ENCODE peak calls at places on chromosomes 5 and 9, in eight cellular contexts. One of them, this sample, is unnamed.

GRCh38 chr5:6504677-6505414 is 56.2 kb downstream of the UBE2QL1 start:
- DNase-seq in breast epithelium: no peak
- DNase-seq in transverse colon: no peak
- DNase-seq in ovary: no peak
- DNase-seq in A549: peak
- DNase-seq in right lobe of liver: no peak
- DNase-seq in gastrocnemius medialis: no peak
- DNase-seq in spleen: no peak
- DNase-seq in this sample: no peak

GRCh38 chr5:158746979-158747378 is 352.7 kb downstream of the EBF1 start:
- DNase-seq in gastrocnemius medialis: no peak
- DNase-seq in ovary: no peak
- DNase-seq in transverse colon: no peak
- DNase-seq in right lobe of liver: no peak
- DNase-seq in spleen: no peak
- DNase-seq in A549: no peak
- DNase-seq in breast epithelium: no peak
- DNase-seq in this sample: no peak

GRCh38 chr9:88994820-88995180 is 3.5 kb downstream of the S1PR3 start:
- DNase-seq in spleen: no peak
- DNase-seq in breast epithelium: no peak
- DNase-seq in A549: no peak
- DNase-seq in right lobe of liver: no peak
- DNase-seq in gastrocnemius medialis: no peak
- DNase-seq in transverse colon: no peak
- DNase-seq in ovary: no peak
- DNase-seq in this sample: no peak

GRCh38 chr9:100534401-100534800 is 43.5 kb upstream of the CAVIN4 start:
- DNase-seq in ovary: no peak
- DNase-seq in gastrocnemius medialis: no peak
- DNase-seq in transverse colon: no peak
- DNase-seq in right lobe of liver: no peak
- DNase-seq in spleen: no peak
- DNase-seq in breast epithelium: no peak
- DNase-seq in A549: no peak
- DNase-seq in this sample: no peak

GRCh38 chr5:53130206-53130605 is 20.6 kb upstream of the MOCS2 start:
- DNase-seq in spleen: no peak
- DNase-seq in ovary: no peak
- DNase-seq in breast epithelium: no peak
- DNase-seq in gastrocnemius medialis: no peak
- DNase-seq in transverse colon: no peak
- DNase-seq in A549: no peak
- DNase-seq in right lobe of liver: no peak
- DNase-seq in this sample: no peak

GRCh38 chr9:70113403-70114022 is 69.9 kb downstream of the MAMDC2 start:
- DNase-seq in transverse colon: peak
- DNase-seq in breast epithelium: peak
- DNase-seq in gastrocnemius medialis: no peak
- DNase-seq in spleen: no peak
- DNase-seq in ovary: peak
- DNase-seq in right lobe of liver: peak
- DNase-seq in A549: peak
- DNase-seq in this sample: no peak

GRCh38 chr5:142425286-142426065 is 100.7 kb upstream of the SPRY4 start:
- DNase-seq in gastrocnemius medialis: no peak
- DNase-seq in ovary: no peak
- DNase-seq in breast epithelium: no peak
- DNase-seq in spleen: no peak
- DNase-seq in transverse colon: no peak
- DNase-seq in A549: no peak
- DNase-seq in right lobe of liver: no peak
- DNase-seq in this sample: no peak

GRCh38 chr5:142853682-142854081 is 83.5 kb downstream of the ARHGAP26 start:
- DNase-seq in transverse colon: no peak
- DNase-seq in breast epithelium: no peak
- DNase-seq in ovary: no peak
- DNase-seq in A549: no peak
- DNase-seq in gastrocnemius medialis: no peak
- DNase-seq in right lobe of liver: no peak
- DNase-seq in spleen: no peak
- DNase-seq in this sample: no peak

GRCh38 chr5:89346573-89346972 is 463.6 kb upstream of the MEF2C start:
- DNase-seq in right lobe of liver: no peak
- DNase-seq in gastrocnemius medialis: no peak
- DNase-seq in spleen: no peak
- DNase-seq in A549: no peak
- DNase-seq in transverse colon: no peak
- DNase-seq in breast epithelium: no peak
- DNase-seq in ovary: no peak
- DNase-seq in this sample: no peak

GRCh38 chr9:93698140-93698908 is 121.9 kb downstream of the PHF2 start:
- DNase-seq in ovary: no peak
- DNase-seq in breast epithelium: no peak
- DNase-seq in A549: no peak
- DNase-seq in gastrocnemius medialis: no peak
- DNase-seq in spleen: peak
- DNase-seq in right lobe of liver: no peak
- DNase-seq in transverse colon: no peak
- DNase-seq in this sample: no peak

GRCh38 chr5:91142819-91143218 is 240.3 kb downstream of the ARRDC3 start:
- DNase-seq in ovary: no peak
- DNase-seq in breast epithelium: no peak
- DNase-seq in spleen: no peak
- DNase-seq in transverse colon: no peak
- DNase-seq in A549: no peak
- DNase-seq in gastrocnemius medialis: no peak
- DNase-seq in right lobe of liver: no peak
- DNase-seq in this sample: peak

GRCh38 chr9:137611623-137612609 is 6.4 kb downstream of the ARRDC1 start:
- DNase-seq in transverse colon: peak
- DNase-seq in spleen: no peak
- DNase-seq in breast epithelium: peak
- DNase-seq in right lobe of liver: no peak
- DNase-seq in gastrocnemius medialis: no peak
- DNase-seq in ovary: no peak
- DNase-seq in A549: peak
- DNase-seq in this sample: peak
- TF ChIP-seq POLR2A in transverse colon: peak
- TF ChIP-seq POLR2A in spleen: no peak
- TF ChIP-seq POLR2A in breast epithelium: no peak
- TF ChIP-seq POLR2A in right lobe of liver: peak
- TF ChIP-seq POLR2A in gastrocnemius medialis: no peak
- TF ChIP-seq POLR2A in ovary: no peak
- TF ChIP-seq POLR2A in A549: peak
- TF ChIP-seq POLR2A in this sample: peak

GRCh38 chr5:149140197-149141002 is 893 bp upstream of the ABLIM3 start:
- DNase-seq in ovary: no peak
- DNase-seq in spleen: no peak
- DNase-seq in right lobe of liver: no peak
- DNase-seq in gastrocnemius medialis: no peak
- DNase-seq in A549: no peak
- DNase-seq in breast epithelium: no peak
- DNase-seq in transverse colon: no peak
- DNase-seq in this sample: no peak
- TF ChIP-seq CTCF in ovary: no peak
- TF ChIP-seq CTCF in spleen: no peak
- TF ChIP-seq CTCF in right lobe of liver: no peak
- TF ChIP-seq CTCF in gastrocnemius medialis: no peak
- TF ChIP-seq CTCF in A549: no peak
- TF ChIP-seq CTCF in breast epithelium: no peak
- TF ChIP-seq CTCF in transverse colon: no peak
- TF ChIP-seq CTCF in this sample: no peak

DNA sequence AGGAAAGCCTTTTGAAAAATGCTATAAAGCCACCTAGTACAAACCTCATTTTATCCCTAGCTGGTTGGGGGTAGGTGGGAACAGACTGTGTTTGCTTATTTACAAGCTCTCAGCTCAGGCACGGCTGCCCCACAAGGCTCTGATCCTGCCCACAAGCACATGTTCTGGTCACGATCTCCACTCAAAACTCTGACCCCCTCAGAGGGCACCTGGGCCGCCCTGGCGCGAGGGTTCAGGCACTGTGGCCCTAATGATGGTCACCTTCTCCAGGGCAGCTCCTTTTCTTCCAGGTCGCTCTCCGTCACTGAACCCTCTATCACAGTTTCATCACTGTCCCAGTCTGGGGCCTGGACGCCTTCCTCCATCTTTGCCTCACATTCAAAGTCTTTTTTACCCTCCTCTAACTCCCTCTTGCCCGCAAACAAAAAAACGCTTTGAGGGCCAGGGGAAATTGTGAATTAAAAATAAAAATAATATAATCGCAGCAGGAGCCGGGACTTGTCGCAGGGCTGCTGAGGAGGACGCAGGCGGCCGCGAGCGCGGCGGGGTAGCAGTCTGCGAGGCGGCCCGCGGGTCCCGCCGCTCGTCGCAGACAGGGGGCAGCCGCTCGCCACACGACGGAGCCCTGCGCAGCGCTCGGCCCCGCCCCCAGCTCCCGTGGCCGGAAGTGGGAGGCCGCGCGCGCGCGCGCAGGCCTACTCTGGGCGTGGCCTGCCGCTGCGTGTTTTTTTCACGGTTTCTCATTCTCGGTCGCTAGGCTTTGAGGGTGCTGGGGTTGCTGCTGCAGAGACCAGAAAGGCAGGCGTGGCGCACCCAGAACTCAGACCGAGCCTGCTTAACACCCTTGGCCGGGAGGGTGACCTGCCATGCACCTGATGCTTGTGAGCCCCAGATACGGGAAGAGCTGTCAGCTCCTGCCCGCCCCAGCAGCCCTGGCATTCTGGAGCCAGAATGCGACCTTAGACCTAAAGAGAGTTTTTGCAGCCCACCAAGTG is at the start of gene ANKRD31:
- DNase-seq in breast epithelium: peak
- DNase-seq in transverse colon: peak
- DNase-seq in gastrocnemius medialis: peak
- DNase-seq in spleen: peak
- DNase-seq in A549: peak
- DNase-seq in right lobe of liver: peak
- DNase-seq in ovary: peak
- DNase-seq in this sample: peak
- TF ChIP-seq POLR2A in breast epithelium: no peak
- TF ChIP-seq POLR2A in transverse colon: peak
- TF ChIP-seq POLR2A in gastrocnemius medialis: no peak
- TF ChIP-seq POLR2A in spleen: no peak
- TF ChIP-seq POLR2A in A549: peak
- TF ChIP-seq POLR2A in right lobe of liver: peak
- TF ChIP-seq POLR2A in ovary: no peak
- TF ChIP-seq POLR2A in this sample: peak

GRCh38 chr9:131961496-131961880 is 118.2 kb downstream of the MED27 start:
- DNase-seq in transverse colon: no peak
- DNase-seq in spleen: no peak
- DNase-seq in right lobe of liver: no peak
- DNase-seq in A549: no peak
- DNase-seq in breast epithelium: no peak
- DNase-seq in gastrocnemius medialis: no peak
- DNase-seq in ovary: no peak
- DNase-seq in this sample: no peak
- TF ChIP-seq CTCF in transverse colon: no peak
- TF ChIP-seq CTCF in spleen: no peak
- TF ChIP-seq CTCF in right lobe of liver: no peak
- TF ChIP-seq CTCF in A549: no peak
- TF ChIP-seq CTCF in breast epithelium: no peak
- TF ChIP-seq CTCF in gastrocnemius medialis: no peak
- TF ChIP-seq CTCF in ovary: no peak
- TF ChIP-seq CTCF in this sample: no peak

DNA sequence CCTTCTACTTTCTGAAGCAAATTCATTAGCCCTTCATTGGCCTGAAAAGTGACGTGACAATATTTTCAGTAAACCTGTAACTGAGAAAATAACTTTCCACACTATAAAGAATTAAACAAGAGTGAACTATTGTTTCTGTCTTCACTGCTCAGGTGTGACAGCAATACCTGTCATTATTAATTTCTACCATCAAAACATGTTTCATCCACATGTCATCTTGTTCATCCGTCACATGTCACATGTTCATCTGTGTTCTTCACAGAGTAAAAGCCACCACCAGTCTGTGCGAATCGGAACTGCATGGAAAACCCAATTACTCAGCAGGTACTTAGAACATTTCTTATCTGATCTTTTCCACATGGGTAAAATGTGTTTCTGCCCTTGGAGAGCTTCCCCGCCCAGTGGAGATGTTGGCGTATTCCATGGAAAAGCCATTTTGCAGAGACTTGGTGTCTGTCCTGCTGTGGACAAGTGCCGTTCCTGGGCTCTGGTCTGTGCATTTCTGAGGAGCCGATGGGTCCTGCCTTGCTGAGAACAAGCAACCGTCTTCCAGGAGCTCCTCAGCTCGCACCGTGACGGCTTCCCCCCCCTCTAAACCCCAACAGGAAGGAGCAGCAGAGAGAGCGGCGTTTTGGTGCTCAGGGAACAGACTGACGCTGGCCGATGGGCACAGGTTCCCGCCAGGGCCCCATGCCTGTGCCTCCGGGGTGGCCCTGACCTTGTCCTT is 10.6 kb upstream of the EXOC3 start:
- DNase-seq in right lobe of liver: no peak
- DNase-seq in ovary: no peak
- DNase-seq in breast epithelium: no peak
- DNase-seq in transverse colon: no peak
- DNase-seq in gastrocnemius medialis: no peak
- DNase-seq in A549: no peak
- DNase-seq in spleen: peak
- DNase-seq in this sample: peak
- TF ChIP-seq POLR2A in right lobe of liver: no peak
- TF ChIP-seq POLR2A in ovary: no peak
- TF ChIP-seq POLR2A in breast epithelium: no peak
- TF ChIP-seq POLR2A in transverse colon: no peak
- TF ChIP-seq POLR2A in gastrocnemius medialis: no peak
- TF ChIP-seq POLR2A in A549: no peak
- TF ChIP-seq POLR2A in spleen: no peak
- TF ChIP-seq POLR2A in this sample: no peak

GRCh38 chr5:115389074-115389798 is 92.8 kb upstream of the CCDC112 start:
- DNase-seq in ovary: no peak
- DNase-seq in spleen: peak
- DNase-seq in A549: no peak
- DNase-seq in right lobe of liver: no peak
- DNase-seq in gastrocnemius medialis: no peak
- DNase-seq in breast epithelium: no peak
- DNase-seq in transverse colon: no peak
- DNase-seq in this sample: no peak

GRCh38 chr5:115387816-115388215 is 91.4 kb upstream of the CCDC112 start:
- DNase-seq in gastrocnemius medialis: no peak
- DNase-seq in right lobe of liver: no peak
- DNase-seq in breast epithelium: no peak
- DNase-seq in spleen: no peak
- DNase-seq in ovary: no peak
- DNase-seq in transverse colon: no peak
- DNase-seq in A549: no peak
- DNase-seq in this sample: no peak

GRCh38 chr5:115392611-115393010 is 96.2 kb upstream of the CCDC112 start:
- DNase-seq in spleen: no peak
- DNase-seq in breast epithelium: no peak
- DNase-seq in gastrocnemius medialis: no peak
- DNase-seq in A549: no peak
- DNase-seq in right lobe of liver: no peak
- DNase-seq in ovary: no peak
- DNase-seq in transverse colon: no peak
- DNase-seq in this sample: no peak

GRCh38 chr5:115391780-115392179 is 95.3 kb upstream of the CCDC112 start:
- DNase-seq in right lobe of liver: no peak
- DNase-seq in A549: no peak
- DNase-seq in ovary: no peak
- DNase-seq in gastrocnemius medialis: no peak
- DNase-seq in breast epithelium: no peak
- DNase-seq in spleen: no peak
- DNase-seq in transverse colon: no peak
- DNase-seq in this sample: no peak

GRCh38 chr5:115389799-115390382 is 93.4 kb upstream of the CCDC112 start:
- DNase-seq in gastrocnemius medialis: no peak
- DNase-seq in right lobe of liver: no peak
- DNase-seq in A549: peak
- DNase-seq in spleen: peak
- DNase-seq in ovary: no peak
- DNase-seq in breast epithelium: no peak
- DNase-seq in transverse colon: no peak
- DNase-seq in this sample: peak
- TF ChIP-seq CTCF in gastrocnemius medialis: no peak
- TF ChIP-seq CTCF in right lobe of liver: no peak
- TF ChIP-seq CTCF in A549: no peak
- TF ChIP-seq CTCF in spleen: no peak
- TF ChIP-seq CTCF in ovary: no peak
- TF ChIP-seq CTCF in breast epithelium: no peak
- TF ChIP-seq CTCF in transverse colon: peak
- TF ChIP-seq CTCF in this sample: peak

This sample was measured in upper lobe of left lung.